ENCODE peak calls at places on chromosomes 13 and 19, in four cellular contexts. S is HepG2, K is K562, N is GM12878. B is an unnamed sample.
A peak's percentile ranks its signal among the peaks of the same experiment; 100 is the strongest.

GRCh38 chr13:46665243-46665629 is 112.3 kb downstream of the LRCH1 start:
- DNase-seq in N (no peak), K (no peak), S (no peak), B (no peak)

GRCh38 chr19:56153507-56153906 is 12.4 kb downstream of the ZNF444 start:
- DNase-seq in S (no peak), K (no peak), N (no peak), B (peak; percentile 25)

GRCh38 chr13:27024062-27024461 is 147.5 kb downstream of the USP12 start:
- DNase-seq in N (no peak), S (no peak), K (no peak), B (no peak)

GRCh38 chr19:8261881-8262280 is 46.3 kb downstream of the CD320 start:
- DNase-seq in S (no peak), K (no peak), N (no peak), B (no peak)

GRCh38 chr13:22883262-22883840 is 297.4 kb upstream of the SGCG start:
- DNase-seq in N (peak; percentile 21), S (no peak), K (no peak), B (no peak)

GRCh38 chr13:93226623-93227279 is at the start of gene GPC6:
- DNase-seq in S (peak; percentile 79), N (no peak), K (peak; percentile 66), B (no peak)

GRCh38 chr19:23440791-23441190 is 45.5 kb upstream of the ZNF91 start:
- DNase-seq in N (no peak), S (no peak), K (peak; percentile 41), B (no peak)

GRCh38 chr13:75173457-75174356 is 308.3 kb downstream of the TBC1D4 start:
- DNase-seq in K (no peak), S (peak; percentile 35), N (no peak), B (peak; percentile 22)

GRCh38 chr13:92461831-92462230 is 764.8 kb upstream of the GPC6 start:
- DNase-seq in N (no peak), S (no peak), K (no peak), B (no peak)

GRCh38 chr13:107767119-107767518 is 448.2 kb downstream of the LIG4 start:
- DNase-seq in K (no peak), S (no peak), N (no peak), B (peak; percentile 39)

GRCh38 chr13:26342898-26343297 is 89.0 kb downstream of the CDK8 start:
- DNase-seq in N (no peak), S (no peak), K (no peak), B (no peak)

GRCh38 chr19:49455729-49456128 is 2.7 kb downstream of the ALDH16A1 start:
- DNase-seq in K (no peak), S (no peak), N (no peak), B (no peak)

GRCh38 chr13:75963318-75963717 is 327.2 kb downstream of the LMO7 start:
- DNase-seq in S (peak; percentile 2), N (no peak), K (no peak), B (no peak)

GRCh38 chr13:112814905-112815585 is 125.2 kb downstream of the ATP11A start:
- DNase-seq in K (no peak), S (no peak), N (no peak), B (peak; percentile 56)

GRCh38 chr13:114143806-114144605 is 11.6 kb upstream of the RASA3 start:
- DNase-seq in S (peak; percentile 74), N (no peak), K (peak; percentile 58), B (no peak)

DNA sequence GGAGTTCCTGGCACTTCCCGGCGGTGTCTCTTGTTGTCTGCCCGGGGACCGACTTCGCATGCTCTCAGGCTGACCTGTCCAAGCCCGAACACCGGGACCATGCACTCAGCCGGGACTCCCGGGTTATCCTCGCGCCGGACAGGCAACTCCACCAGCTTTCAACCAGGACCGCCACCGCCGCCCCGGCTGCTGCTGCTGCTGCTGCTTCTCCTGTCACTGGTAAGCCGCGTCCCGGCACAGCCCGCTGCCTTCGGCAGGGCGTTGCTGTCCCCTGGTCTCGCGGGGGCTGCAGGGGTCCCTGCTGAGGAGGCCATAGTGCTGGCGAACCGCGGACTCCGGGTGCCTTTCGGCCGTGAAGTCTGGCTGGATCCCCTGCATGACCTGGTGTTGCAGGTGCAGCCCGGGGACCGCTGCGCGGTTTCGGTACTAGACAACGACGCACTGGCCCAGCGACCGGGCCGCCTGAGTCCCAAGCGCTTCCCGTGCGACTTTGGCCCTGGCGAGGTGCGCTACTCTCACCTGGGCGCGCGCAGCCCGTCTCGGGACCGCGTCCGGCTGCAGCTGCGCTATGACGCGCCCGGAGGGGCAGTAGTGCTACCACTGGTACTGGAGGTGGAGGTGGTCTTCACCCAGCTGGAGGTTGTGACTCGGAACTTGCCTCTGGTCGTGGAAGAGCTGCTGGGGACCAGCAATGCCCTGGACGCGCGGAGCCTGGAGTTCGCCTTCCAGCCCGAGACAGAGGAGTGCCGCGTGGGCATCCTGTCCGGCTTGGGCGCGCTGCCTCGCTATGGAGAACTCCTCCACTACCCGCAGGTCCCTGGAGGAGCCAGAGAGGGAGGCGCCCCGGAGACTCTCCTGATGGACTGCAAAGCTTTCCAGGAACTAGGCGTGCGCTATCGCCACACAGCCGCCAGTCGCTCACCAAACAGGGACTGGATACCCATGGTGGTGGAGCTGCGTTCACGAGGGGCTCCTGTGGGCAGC is 661 bp downstream of the FREM2 start:
- DNase-seq in S (no peak), K (no peak), N (no peak), B (no peak)
- H2AFZ ChIP-seq in S (no peak overlapping the region), K (no peak overlapping the region), N (no peak overlapping the region), B (peak overlapping the region; percentile 57)

DNA sequence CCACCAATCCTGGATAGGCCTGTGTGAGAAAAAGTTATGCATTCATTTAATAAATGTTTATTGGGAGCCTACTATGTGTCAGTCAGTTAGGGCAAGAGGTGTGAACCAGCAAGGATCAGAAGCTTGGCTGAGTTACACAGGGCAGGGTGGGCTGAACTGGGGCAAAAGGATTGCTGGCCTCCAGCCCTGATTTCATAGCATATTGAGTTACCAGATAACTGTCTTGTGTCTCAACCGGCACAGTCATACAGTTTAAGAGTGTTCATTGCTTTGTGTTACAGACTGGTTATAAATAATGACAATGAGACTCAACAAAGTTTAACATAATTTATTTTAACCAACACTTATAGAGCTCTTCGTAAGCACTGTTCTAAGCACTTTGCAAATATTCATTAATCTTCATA is 253.8 kb downstream of the DLEU7 start:
- DNase-seq in S (no peak), K (no peak), N (no peak), B (no peak)
- H3K9ac ChIP-seq in S (no peak overlapping the region), K (no peak overlapping the region), N (no peak overlapping the region), B (no peak overlapping the region)

DNA sequence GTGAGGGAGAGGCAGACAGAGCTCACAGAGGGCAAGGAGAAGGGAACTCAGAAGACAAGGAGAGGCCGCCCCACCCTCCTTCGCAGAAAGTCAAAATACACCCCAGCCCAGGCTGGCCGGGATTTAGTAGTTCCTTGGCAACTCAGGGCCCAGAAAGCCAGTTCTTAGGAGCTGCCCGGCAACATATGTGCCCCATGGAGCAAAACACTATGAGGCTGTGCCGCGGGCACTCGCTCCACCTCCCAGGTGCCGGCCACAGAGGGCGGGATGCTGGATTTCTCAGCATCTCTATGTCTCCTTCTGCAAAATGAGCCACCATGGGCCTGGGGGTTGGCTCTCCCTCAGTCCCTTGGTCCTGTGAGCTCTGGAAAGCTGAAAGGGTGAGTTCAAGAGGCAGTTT is 93.8 kb upstream of the CACNA1A start:
- DNase-seq in S (no peak), N (no peak), K (no peak), B (no peak)
- TF ChIP-seq MYC in S (no peak), N (no peak), K (no peak), B (no peak)

GRCh38 chr19:11382898-11383705 is 1.0 kb downstream of the EPOR start:
- DNase-seq in S (peak; percentile 70), K (peak; percentile 88), N (no peak), B (peak; percentile 28)
- H2AFZ ChIP-seq in S (no peak overlapping the region), K (peak overlapping the region; percentile 80), N (peak overlapping the region; percentile 24), B (peak overlapping the region; percentile 23)

B was measured in endothelial cell of umbilical vein.